ENCODE peak calls at places on chromosomes 13 and 19, in five cellular contexts. E is neuronal stem cell, Z is astrocyte, L is A673, H is IMR-90. F is an unnamed sample.
A peak's percentile ranks its signal among the peaks of the same experiment; 100 is the strongest.

GRCh38 chr19:35347930-35348298 is 212 bp downstream of the FFAR1 start:
- DNase-seq in Z (no peak), L (no peak), H (no peak), E (no peak), F (no peak)

GRCh38 chr13:30466841-30467252 is 1.1 kb upstream of the HMGB1 start:
- DNase-seq in L (peak; percentile 48), H (peak; percentile 20), E (no peak), Z (peak; percentile 18), F (peak; percentile 81)

GRCh38 chr19:38211206-38211605 is 12.8 kb downstream of the DPF1 start:
- DNase-seq in E (peak; percentile 32), H (no peak), L (no peak), Z (no peak), F (no peak)

GRCh38 chr19:30387311-30388115 is 15.3 kb downstream of the ZNF536 start:
- DNase-seq in E (no peak), H (no peak), Z (no peak), L (no peak), F (no peak)

GRCh38 chr19:54209748-54210494 is 9.3 kb downstream of the RPS9 start:
- DNase-seq in Z (peak; percentile 96), E (no peak), L (peak; percentile 94), H (peak; percentile 98), F (no peak)

GRCh38 chr13:107379398-107380155 is 811.6 kb upstream of the ARGLU1 start:
- DNase-seq in H (no peak), L (no peak), Z (no peak), E (no peak), F (no peak)

GRCh38 chr19:7623725-7624603 is 5.4 kb downstream of the XAB2 start:
- DNase-seq in Z (no peak), H (no peak), E (no peak), L (no peak), F (no peak)

GRCh38 chr13:32164622-32165268 is 133.2 kb downstream of the FRY start:
- DNase-seq in L (peak; percentile 90), E (peak; percentile 33), Z (peak; percentile 48), H (peak; percentile 66), F (peak; percentile 69)

GRCh38 chr19:39104104-39104708 is 20.0 kb downstream of the ACP7 start:
- DNase-seq in Z (no peak), E (no peak), L (no peak), H (no peak), F (no peak)

GRCh38 chr19:16952046-16952445 is 63.2 kb downstream of the F2RL3 start:
- DNase-seq in E (no peak), Z (no peak), H (no peak), L (no peak), F (no peak)

GRCh38 chr19:19539738-19540703 is 2.0 kb downstream of the CILP2 start:
- DNase-seq in L (peak; percentile 74), H (peak; percentile 46), Z (peak; percentile 35), E (no peak), F (peak; percentile 54)

GRCh38 chr19:43768273-43769050 is 12.3 kb downstream of the KCNN4 start:
- DNase-seq in L (no peak), H (no peak), E (no peak), Z (no peak), F (no peak)

GRCh38 chr13:114035583-114036501 is 62.0 kb upstream of the C13orf46 start:
- DNase-seq in L (no peak), E (no peak), Z (peak; percentile 46), H (peak; percentile 35), F (no peak)

GRCh38 chr13:86870388-86870966 is 800.7 kb upstream of the SLITRK5 start:
- DNase-seq in H (peak; percentile 43), E (no peak), Z (no peak), L (peak; percentile 37), F (peak; percentile 37)

GRCh38 chr19:54341295-54341694 is 2.3 kb upstream of the LILRA4 start:
- DNase-seq in H (no peak), L (no peak), Z (no peak), E (no peak), F (no peak)

GRCh38 chr13:98581971-98582702 is 5.2 kb upstream of the STK24 start:
- DNase-seq in E (no peak), Z (peak; percentile 75), H (peak; percentile 85), L (peak; percentile 36), F (no peak)

GRCh38 chr19:28213476-28214082 is 999.4 kb downstream of the UQCRFS1 start:
- DNase-seq in H (no peak), E (no peak), Z (peak; percentile 79), L (peak; percentile 50), F (peak; percentile 30)

GRCh38 chr13:32829676-32830091 is 186.5 kb upstream of the KL start:
- DNase-seq in H (peak; percentile 77), E (no peak), L (no peak), Z (peak; percentile 71), F (no peak)

GRCh38 chr19:47891923-47892666 is 6.0 kb upstream of the SULT2A1 start:
- DNase-seq in H (no peak), L (no peak), Z (peak; percentile 4), E (peak; percentile 18), F (no peak)

GRCh38 chr13:97189943-97190342 is 32.2 kb upstream of the MBNL2 start:
- DNase-seq in Z (no peak), H (no peak), E (no peak), L (no peak), F (no peak)

GRCh38 chr13:73107970-73108369 is 49.2 kb downstream of the KLF5 start:
- DNase-seq in Z (no peak), E (no peak), L (peak; percentile 11), H (no peak), F (no peak)

GRCh38 chr19:50928841-50929240 is 17.6 kb upstream of the KLK4 start:
- DNase-seq in L (no peak), H (no peak), Z (no peak), E (no peak), F (no peak)

DNA sequence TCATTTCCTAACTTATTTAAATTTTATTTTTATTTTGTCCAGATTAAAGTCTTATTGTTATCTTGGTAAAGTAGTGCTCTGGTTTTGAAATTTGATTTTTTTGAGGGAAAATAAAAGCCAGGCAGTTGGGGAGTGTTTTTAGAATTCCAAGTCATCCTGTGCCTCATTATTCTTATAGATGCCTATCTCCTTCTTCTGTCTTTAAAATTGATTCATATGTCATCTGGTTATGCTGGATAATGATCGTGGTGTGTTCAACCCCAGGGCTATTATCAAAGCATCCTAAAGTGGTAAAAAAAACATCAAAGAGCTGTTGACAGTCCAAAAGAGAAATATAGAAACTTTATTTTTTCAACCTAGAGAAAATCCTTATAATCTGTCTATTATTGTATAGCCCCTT is 6.0 kb upstream of the FNDC3A start:
- DNase-seq in E (no peak), Z (no peak), L (no peak), H (no peak), F (no peak)
- H3K36me3 ChIP-seq in E (no peaks in the 10 kb centered on the region), Z (no peaks in the 10 kb centered on the region), L (no peaks in the 10 kb centered on the region), H (no peaks in the 10 kb centered on the region), F (no peaks in the 10 kb centered on the region)

DNA sequence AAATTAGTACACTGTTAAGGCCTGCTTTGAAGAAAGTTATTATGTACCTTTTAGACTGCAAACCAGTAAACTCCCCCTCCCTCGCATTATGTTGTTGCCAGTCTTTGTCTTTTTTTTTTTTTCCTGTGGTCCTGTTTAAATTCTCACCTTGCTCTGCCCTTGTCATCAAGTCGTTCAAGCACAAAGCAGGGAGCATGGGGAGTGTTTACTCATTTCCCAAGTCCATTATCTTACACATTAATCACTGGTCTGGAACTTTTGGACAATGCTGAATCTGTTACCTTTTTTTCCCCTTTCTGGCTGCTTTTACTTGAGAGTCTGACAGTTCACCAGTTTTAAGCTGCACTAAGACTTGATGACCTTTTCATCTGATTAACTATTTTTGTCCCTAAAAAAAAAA is 108.2 kb downstream of the DACH1 start:
- DNase-seq in Z (peak; percentile 9), L (no peak), H (no peak), E (peak; percentile 14), F (no peak)
- H3K36me3 ChIP-seq in Z (no peaks in the 10 kb centered on the region), L (no peaks in the 10 kb centered on the region), H (no peaks in the 10 kb centered on the region), E (no peaks in the 10 kb centered on the region), F (no peaks in the 10 kb centered on the region)

GRCh38 chr19:4452230-4452990 is 5.2 kb downstream of the UBXN6 start:
- DNase-seq in H (no peak), Z (no peak), E (no peak), L (no peak), F (no peak)
- H3K36me3 ChIP-seq in H (peaks cover 55% of the 10 kb centered on the region), Z (peaks cover 11% of the 10 kb centered on the region), E (peaks cover 25% of the 10 kb centered on the region), L (peaks cover 30% of the 10 kb centered on the region), F (peaks cover 50% of the 10 kb centered on the region)

DNA sequence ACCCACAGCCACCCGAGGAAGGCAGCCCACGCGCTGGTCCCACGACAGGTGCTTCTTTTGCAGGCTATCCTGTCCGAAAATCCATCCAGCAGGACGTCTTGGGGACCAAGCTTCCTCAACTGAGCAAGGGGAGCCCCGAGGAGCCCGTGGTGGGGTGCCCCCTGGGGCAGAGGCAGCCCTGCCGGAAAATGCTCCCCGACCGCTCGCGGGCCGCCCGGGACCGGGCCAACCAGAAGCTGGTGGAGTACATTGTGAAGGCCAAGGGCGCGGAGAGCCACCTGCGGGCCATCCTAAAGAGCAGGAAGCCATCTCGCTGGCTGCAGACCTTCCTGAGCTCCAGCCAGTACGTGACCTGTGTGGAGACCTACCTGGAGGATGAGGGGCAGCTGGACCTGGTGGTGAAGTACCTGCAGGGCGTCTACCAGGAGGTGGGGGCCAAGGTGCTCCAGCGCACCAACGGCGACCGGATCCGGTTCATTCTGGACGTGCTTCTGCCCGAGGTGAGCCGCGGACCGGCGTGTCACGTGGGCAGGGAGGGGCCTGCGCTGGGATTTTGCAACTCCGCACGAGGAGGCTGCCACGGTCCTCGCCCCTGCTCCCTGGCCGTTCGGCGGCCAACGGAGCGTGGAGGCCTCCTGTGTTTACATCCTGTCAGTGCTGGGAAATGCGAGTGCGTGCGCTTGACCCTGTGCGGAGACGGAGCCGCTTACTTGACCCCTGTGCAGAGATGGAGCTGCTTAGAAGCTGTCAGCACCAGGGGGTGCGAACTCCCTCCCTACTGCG is 12.9 kb upstream of the NDUFS7 start:
- DNase-seq in E (no peak), Z (no peak), L (no peak), H (no peak), F (no peak)
- H3K36me3 ChIP-seq in E (peaks cover 60% of the 10 kb centered on the region), Z (peaks cover 12% of the 10 kb centered on the region), L (peaks cover 65% of the 10 kb centered on the region), H (peaks cover 57% of the 10 kb centered on the region), F (peaks cover 70% of the 10 kb centered on the region)

GRCh38 chr13:45333973-45334922 is 6.7 kb downstream of the TPT1 start:
- DNase-seq in Z (peak; percentile 63), H (peak; percentile 62), E (no peak), L (no peak), F (peak; percentile 6)
- H3K36me3 ChIP-seq in Z (peaks cover 48% of the 10 kb centered on the region), H (peaks cover 36% of the 10 kb centered on the region), E (peaks cover 29% of the 10 kb centered on the region), L (peaks cover 54% of the 10 kb centered on the region), F (peaks cover 67% of the 10 kb centered on the region)